ENCODE peak calls at places on chromosomes 4 and X, in nine cellular contexts. R is tibial nerve, A is sigmoid colon, D is suprapubic skin, F is H9, I is AG10803, O is epithelial cell of esophagus, P is GM23338, C is uterus. M is an unnamed sample.

GRCh38 chr4:26320159-26320452 is 708 bp upstream of the RBPJ start:
- DNase-seq in A (no peak), C (no peak), O (no peak), P (no peak), F (no peak), I (peak; percentile 39), R (no peak), D (no peak), M (no peak)

GRCh38 chr4:175419120-175419774 is 392.8 kb downstream of the GPM6A start:
- DNase-seq in C (no peak), P (no peak), F (no peak), I (peak; percentile 98), A (no peak), R (no peak), D (no peak), O (peak; percentile 89), M (no peak)

GRCh38 chrX:128891554-128891953 is 631.7 kb downstream of the SMARCA1 start:
- DNase-seq in A (no peak), I (no peak), R (no peak), P (no peak), F (no peak), O (no peak), C (no peak), D (no peak), M (no peak)

GRCh38 chr4:23686169-23686903 is 203.5 kb downstream of the PPARGC1A start:
- DNase-seq in I (no peak), A (no peak), R (no peak), C (no peak), D (no peak), P (no peak), F (no peak), O (no peak), M (no peak)

GRCh38 chr4:182492456-182492855 is 249.3 kb downstream of the TENM3 start:
- DNase-seq in C (no peak), R (no peak), I (peak; percentile 68), F (no peak), P (no peak), O (no peak), A (no peak), D (no peak), M (no peak)

GRCh38 chr4:121034010-121034409 is 38.3 kb downstream of the NDNF start:
- DNase-seq in C (no peak), R (peak; percentile 76), A (no peak), O (peak; percentile 42), D (no peak), P (no peak), I (peak; percentile 84), F (no peak), M (no peak)

GRCh38 chr4:120829113-120829831 is 93.3 kb downstream of the PRDM5 start:
- DNase-seq in D (no peak), I (peak; percentile 69), O (no peak), C (no peak), A (no peak), F (no peak), R (no peak), P (no peak), M (no peak)

GRCh38 chr4:151629097-151629783 is 131.6 kb downstream of the GATB start:
- DNase-seq in I (no peak), R (no peak), D (no peak), P (no peak), O (peak; percentile 68), F (no peak), C (no peak), A (no peak), M (no peak)

GRCh38 chrX:55161581-55161980 is 58.6 kb upstream of the PAGE5 start:
- DNase-seq in A (no peak), C (no peak), R (no peak), O (no peak), P (peak; percentile 11), I (peak; percentile 1), F (peak; percentile 28), D (no peak), M (no peak)

GRCh38 chrX:17456526-17456925 is 81.5 kb downstream of the NHS start:
- DNase-seq in C (no peak), D (no peak), O (no peak), F (no peak), P (no peak), R (no peak), I (no peak), A (no peak), M (no peak)

GRCh38 chr4:150145090-150145949 is 67.1 kb downstream of the DCLK2 start:
- DNase-seq in C (no peak), O (no peak), P (peak; percentile 60), I (peak; percentile 26), D (no peak), F (peak; percentile 36), A (no peak), R (no peak), M (no peak)

GRCh38 chr4:124940387-124940786 is 227.9 kb upstream of the ANKRD50 start:
- DNase-seq in O (peak; percentile 93), R (peak; percentile 16), F (no peak), I (peak; percentile 96), P (no peak), C (no peak), A (no peak), D (no peak), M (no peak)

GRCh38 chr4:3059896-3060295 is 14.4 kb downstream of the HTT-AS start:
- DNase-seq in P (no peak), F (no peak), C (no peak), A (no peak), D (no peak), O (no peak), R (no peak), I (no peak), M (no peak)

GRCh38 chr4:37546586-37546985 is 139.6 kb downstream of the RELL1 start:
- DNase-seq in I (no peak), R (no peak), C (no peak), D (no peak), P (no peak), A (no peak), O (no peak), F (no peak), M (no peak)

GRCh38 chrX:149531599-149531998 is 9.2 kb upstream of the EOLA1 start:
- DNase-seq in D (no peak), A (no peak), F (no peak), I (no peak), C (no peak), P (no peak), R (no peak), O (no peak), M (no peak)

GRCh38 chrX:54042609-54043010 is 1.7 kb downstream of the PHF8 start:
- DNase-seq in I (peak; percentile 55), O (peak; percentile 42), P (peak; percentile 72), C (peak; percentile 35), D (no peak), F (peak; percentile 59), R (peak; percentile 18), A (peak; percentile 68), M (no peak)
- TF ChIP-seq CTCF in I (peak; percentile 40), O (no peak), P (peak; percentile 13), C (no peak), D (no peak), F (peak; percentile 36), R (peak; percentile 19), A (no peak), M (peak; percentile 69)

DNA sequence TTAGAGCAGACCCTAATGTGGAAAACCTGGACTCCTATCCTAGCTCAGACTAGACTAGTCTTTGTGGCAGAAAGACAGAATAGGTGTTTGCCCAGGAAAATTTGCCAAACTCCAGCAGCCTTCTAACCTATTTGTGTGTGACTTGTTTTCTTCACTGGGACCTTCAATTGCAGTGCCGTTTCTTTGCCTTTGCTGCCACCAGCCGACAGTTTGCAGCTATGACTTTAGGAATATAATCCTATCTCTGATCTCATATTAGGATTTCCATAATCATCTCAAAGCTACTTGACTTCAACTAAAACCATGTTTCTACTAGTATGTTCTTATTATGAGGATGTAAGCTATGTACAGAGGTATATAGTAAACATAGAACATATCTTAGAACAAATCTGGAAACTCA is 60.2 kb upstream of the PGAM4 start:
- DNase-seq in O (peak; percentile 43), I (peak; percentile 31), A (no peak), D (no peak), P (peak; percentile 31), C (no peak), R (peak; percentile 5), F (no peak), M (no peak)
- TF ChIP-seq CTCF in O (peak; percentile 58), I (peak; percentile 64), A (no peak), D (no peak), P (peak; percentile 66), C (peak; percentile 26), R (no peak), F (peak; percentile 51), M (peak; percentile 79)

DNA sequence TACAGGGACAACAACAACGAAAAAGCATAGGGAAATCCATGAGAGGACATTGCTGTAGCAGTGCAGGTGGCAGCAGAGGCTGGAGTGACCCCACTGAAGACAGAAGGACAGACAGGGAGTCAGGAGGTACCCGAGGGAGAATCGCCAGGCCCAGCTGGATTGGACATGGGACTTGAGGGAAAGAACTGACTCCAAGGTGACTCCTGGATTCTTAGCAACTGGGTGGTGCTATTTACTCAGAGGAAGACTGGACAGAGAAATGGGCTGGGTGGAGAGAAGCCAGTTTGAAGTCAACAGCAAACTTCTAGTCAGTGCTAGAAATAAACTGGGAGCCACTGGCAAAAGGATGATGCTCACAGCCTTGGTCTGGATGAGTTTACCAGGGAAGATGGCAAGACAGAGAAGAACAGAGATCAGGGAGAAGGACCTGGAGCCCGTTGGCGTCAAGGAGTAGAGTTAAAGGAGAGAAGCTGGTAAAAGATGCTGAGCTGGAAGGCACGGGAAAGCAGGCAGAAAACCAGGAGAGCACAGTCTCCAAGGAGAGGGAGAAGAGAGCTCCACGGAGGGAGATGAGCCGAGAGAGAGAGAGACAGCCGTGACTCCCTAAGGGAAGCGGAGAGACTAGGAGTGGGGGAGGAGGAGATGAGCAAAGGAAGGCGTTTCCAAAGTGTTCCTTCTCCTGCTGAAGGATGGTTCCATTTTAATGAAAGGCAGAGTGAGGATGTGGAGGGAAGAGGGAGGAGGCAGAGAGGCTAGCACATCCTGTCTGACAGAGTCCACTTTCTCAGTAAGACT is 119.4 kb downstream of the AFAP1 start:
- DNase-seq in R (no peak), O (no peak), P (no peak), C (no peak), D (no peak), A (peak; percentile 66), F (no peak), I (no peak), M (no peak)
- TF ChIP-seq CTCF in R (no peak), O (no peak), P (no peak), C (no peak), D (no peak), A (no peak), F (no peak), I (no peak), M (no peak)

DNA sequence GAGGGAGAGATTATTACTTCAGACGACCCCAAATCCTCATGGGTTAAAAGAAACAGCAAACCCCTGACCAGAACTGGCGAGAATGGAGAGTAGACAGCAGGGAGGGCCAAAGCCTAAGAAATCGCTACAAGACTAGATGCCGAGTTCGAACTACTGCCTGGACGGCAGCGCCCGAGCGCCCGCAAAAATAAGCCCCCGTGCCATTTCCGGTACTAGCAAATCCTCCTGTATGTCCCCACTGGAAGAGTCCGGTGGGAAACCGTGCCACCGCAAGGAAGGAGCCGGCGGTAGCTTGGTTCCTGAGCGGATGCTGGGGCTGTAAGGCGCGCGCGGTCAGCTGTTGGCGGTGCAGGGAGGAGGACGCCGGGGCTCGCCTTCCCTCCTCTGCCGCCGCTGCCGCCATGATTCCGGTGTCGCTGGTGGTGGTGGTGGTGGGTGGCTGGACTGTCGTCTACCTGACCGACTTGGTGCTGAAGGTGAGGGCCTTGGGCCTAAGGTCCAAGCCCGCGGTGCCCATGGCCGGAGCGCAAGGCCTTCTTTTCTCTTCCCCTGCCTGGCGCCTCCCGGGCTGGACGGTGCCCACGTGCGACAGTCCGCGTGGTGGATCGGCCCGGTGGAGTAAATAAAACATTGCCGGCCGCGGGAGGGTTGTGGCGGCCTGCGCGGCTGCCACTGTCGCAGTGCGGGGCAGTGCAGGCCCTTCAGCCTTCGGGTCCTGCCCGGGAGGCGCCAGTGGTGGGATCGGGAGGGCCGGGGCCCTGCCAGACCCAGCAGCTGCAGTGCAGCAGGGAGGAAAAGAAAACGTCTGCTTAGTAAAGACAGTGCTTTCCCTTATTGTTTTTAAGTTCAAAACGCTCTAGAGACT is at the start of gene MBTPS2:
- DNase-seq in O (peak; percentile 89), D (peak; percentile 86), F (peak; percentile 79), P (peak; percentile 85), R (peak; percentile 59), I (peak; percentile 92), A (peak; percentile 93), C (peak; percentile 82), M (peak; percentile 95)
- TF ChIP-seq CTCF in O (peak; percentile 28), D (no peak), F (peak; percentile 40), P (peak; percentile 46), R (no peak), I (peak; percentile 37), A (no peak), C (peak; percentile 3), M (peak; percentile 74)